ENCODE peak calls at places on chromosomes 4 and X, in six cellular contexts. U, X, E, J, T and F are unnamed samples.

GRCh38 chrX:19121898-19122640 is at the start of gene ADGRG2:
- DNase-seq in X (no peak), E (no peak), U (peak), T (no peak), J (no peak), F (no peak)

GRCh38 chrX:134622056-134622812 is 36.0 kb downstream of the PLAC1 start:
- DNase-seq in T (no peak), X (no peak), E (no peak), J (peak), U (peak), F (no peak)

GRCh38 chr4:89617256-89617655 is 219.7 kb downstream of the SNCA start:
- DNase-seq in X (no peak), U (no peak), T (no peak), J (no peak), E (no peak), F (no peak)

GRCh38 chr4:56313132-56313531 is 74.2 kb downstream of the AASDH start:
- DNase-seq in E (no peak), U (no peak), T (no peak), X (no peak), J (no peak), F (no peak)

GRCh38 chr4:69714086-69714485 is 46.3 kb downstream of the SULT1B1 start:
- DNase-seq in U (no peak), E (no peak), X (no peak), J (no peak), T (no peak), F (no peak)

GRCh38 chr4:139489638-139490037 is 35.7 kb downstream of the RAB33B start:
- DNase-seq in U (no peak), J (no peak), E (no peak), X (no peak), T (no peak), F (no peak)

GRCh38 chr4:53777244-53777984 is 186.1 kb upstream of the LNX1 start:
- DNase-seq in E (no peak), T (no peak), X (peak), U (peak), J (peak), F (no peak)

GRCh38 chr4:129929984-129930383 is 834.0 kb downstream of the C4orf33 start:
- DNase-seq in T (no peak), J (no peak), X (no peak), E (no peak), U (no peak), F (no peak)

GRCh38 chr4:129526812-129527211 is 430.9 kb downstream of the C4orf33 start:
- DNase-seq in J (no peak), U (no peak), X (no peak), T (no peak), E (no peak), F (no peak)

GRCh38 chrX:23570674-23571343 is 96.5 kb upstream of the PRDX4 start:
- DNase-seq in T (no peak), E (no peak), J (no peak), U (no peak), X (no peak), F (no peak)

GRCh38 chrX:129115104-129115503 is 408.2 kb downstream of the SMARCA1 start:
- DNase-seq in U (peak), E (no peak), X (no peak), J (no peak), T (no peak), F (no peak)

GRCh38 chr4:104815593-104816156 is 321.0 kb upstream of the CXXC4 start:
- DNase-seq in J (peak), U (no peak), T (no peak), E (no peak), X (no peak), F (no peak)

GRCh38 chrX:102658551-102658950 is 7.3 kb downstream of the GPRASP1 start:
- DNase-seq in U (no peak), T (no peak), E (no peak), J (no peak), X (no peak), F (no peak)

GRCh38 chr4:74016068-74016467 is 17.6 kb upstream of the CXCL5 start:
- DNase-seq in J (peak), E (no peak), X (no peak), T (no peak), U (no peak), F (no peak)

GRCh38 chrX:134368140-134368539 is 91.8 kb upstream of the HPRT1 start:
- DNase-seq in T (no peak), E (no peak), J (no peak), X (no peak), U (no peak), F (no peak)

GRCh38 chr4:55075823-55076418 is 49.5 kb downstream of the KDR start:
- DNase-seq in U (no peak), X (no peak), T (no peak), J (no peak), E (no peak), F (no peak)

GRCh38 chrX:69015564-69016218 is 149.6 kb downstream of the PJA1 start:
- DNase-seq in X (no peak), U (no peak), T (no peak), J (no peak), E (no peak), F (no peak)

GRCh38 chr4:168859888-168860694 is 150.0 kb downstream of the CBR4 start:
- DNase-seq in E (no peak), T (no peak), U (no peak), X (no peak), J (no peak), F (no peak)